ENCODE peak calls at places on chromosome 5, in eight cellular contexts. D, L, P, M, S, O, F and R are unnamed samples.

GRCh38 chr5:96065577-96066385 is 104.1 kb upstream of the ELL2 start:
- DNase-seq in M (no peak), O (peak; percentile 35), L (no peak), P (no peak), D (no peak), S (no peak), F (no peak), R (peak; percentile 8)

GRCh38 chr5:17216974-17217325 is 481 bp upstream of the BASP1 start:
- DNase-seq in S (peak; percentile 70), F (no peak), P (no peak), L (no peak), O (peak; percentile 71), D (no peak), M (no peak), R (no peak)

GRCh38 chr5:42806004-42806700 is 5.5 kb downstream of the SELENOP start:
- DNase-seq in P (no peak), M (no peak), F (no peak), S (no peak), O (no peak), D (no peak), L (no peak), R (no peak)

GRCh38 chr5:135379052-135379654 is 19.9 kb downstream of the MACROH2A1 start:
- DNase-seq in L (no peak), F (no peak), S (no peak), D (no peak), M (no peak), P (no peak), O (no peak), R (no peak)

GRCh38 chr5:162323471-162323870 is 255.9 kb downstream of the GABRG2 start:
- DNase-seq in M (no peak), F (no peak), P (no peak), S (no peak), L (no peak), O (no peak), D (no peak), R (no peak)

GRCh38 chr5:106171132-106171531 is 1499.6 kb downstream of the EFNA5 start:
- DNase-seq in O (no peak), D (no peak), L (no peak), S (no peak), F (no peak), P (no peak), M (no peak), R (no peak)

GRCh38 chr5:123805300-123805699 is 293.3 kb downstream of the CSNK1G3 start:
- DNase-seq in D (no peak), O (no peak), P (no peak), F (no peak), L (no peak), M (no peak), S (no peak), R (no peak)

GRCh38 chr5:88269222-88269771 is 652 bp upstream of the TMEM161B start:
- DNase-seq in M (no peak), S (peak; percentile 18), O (no peak), L (peak; percentile 6), D (no peak), P (peak; percentile 9), F (no peak), R (no peak)

GRCh38 chr5:73938280-73938937 is 312.4 kb downstream of the ARHGEF28 start:
- DNase-seq in F (peak; percentile 33), D (no peak), P (peak; percentile 77), L (no peak), S (peak; percentile 91), M (no peak), O (no peak), R (no peak)

GRCh38 chr5:174767670-174768069 is 43.3 kb downstream of the MSX2 start:
- DNase-seq in M (no peak), D (no peak), P (no peak), S (no peak), F (no peak), L (no peak), O (no peak), R (no peak)

GRCh38 chr5:126535856-126536545 is 59.0 kb downstream of the ALDH7A1 start:
- DNase-seq in M (no peak), S (no peak), F (no peak), O (no peak), L (no peak), D (no peak), P (no peak), R (no peak)

GRCh38 chr5:180494510-180495181 is 467 bp downstream of the CNOT6 start:
- DNase-seq in D (peak; percentile 48), M (peak; percentile 58), P (peak; percentile 15), S (peak; percentile 26), F (no peak), L (peak; percentile 26), O (peak; percentile 39), R (peak; percentile 61)

GRCh38 chr5:180035532-180035931 is 36.0 kb downstream of the RNF130 start:
- DNase-seq in P (no peak), S (no peak), D (no peak), O (no peak), F (no peak), L (no peak), M (no peak), R (no peak)

GRCh38 chr5:95876782-95877181 is 54.3 kb upstream of the GLRX start:
- DNase-seq in D (no peak), F (no peak), P (no peak), S (no peak), M (no peak), L (no peak), O (no peak), R (no peak)

GRCh38 chr5:178564386-178564785 is 25.8 kb downstream of the COL23A1 start:
- DNase-seq in S (no peak), M (no peak), D (no peak), P (no peak), L (no peak), O (no peak), F (no peak), R (no peak)

GRCh38 chr5:78273436-78273835 is 21.1 kb downstream of the AP3B1 start:
- DNase-seq in F (no peak), P (no peak), O (no peak), M (no peak), S (no peak), L (no peak), D (no peak), R (no peak)

GRCh38 chr5:134525687-134526482 is 415 bp downstream of the JADE2 start:
- DNase-seq in L (peak; percentile 44), P (peak; percentile 47), M (peak; percentile 75), F (no peak), D (peak; percentile 73), O (peak; percentile 65), S (peak; percentile 86), R (peak; percentile 52)

GRCh38 chr5:176620333-176620981 is 9.9 kb downstream of the SNCB start:
- DNase-seq in D (no peak), P (no peak), L (no peak), O (no peak), F (no peak), M (no peak), S (peak; percentile 24), R (no peak)

GRCh38 chr5:95113489-95113888 is 171.4 kb downstream of the MCTP1 start:
- DNase-seq in D (no peak), M (no peak), L (no peak), O (no peak), F (no peak), P (no peak), S (peak; percentile 12), R (no peak)

GRCh38 chr5:103489293-103489692 is 73.3 kb downstream of the NUDT12 start:
- DNase-seq in S (no peak), O (no peak), M (no peak), P (no peak), D (no peak), F (no peak), L (no peak), R (no peak)

GRCh38 chr5:62661126-62661525 is 82.5 kb downstream of the LRRC70 start:
- DNase-seq in D (no peak), O (no peak), M (no peak), F (no peak), L (no peak), P (no peak), S (no peak), R (no peak)

GRCh38 chr5:174777116-174777515 is 52.7 kb downstream of the MSX2 start:
- DNase-seq in M (no peak), D (no peak), S (no peak), P (no peak), F (no peak), L (no peak), O (no peak), R (no peak)

GRCh38 chr5:142726188-142726731 is 40.4 kb upstream of the FGF1 start:
- DNase-seq in S (peak; percentile 94), F (no peak), L (no peak), D (no peak), M (no peak), O (no peak), P (no peak), R (no peak)

GRCh38 chr5:159096555-159097460 is 2.9 kb downstream of the EBF1 start:
- DNase-seq in L (no peak), M (no peak), D (peak; percentile 17), P (no peak), O (peak; percentile 38), S (no peak), F (no peak), R (no peak)
- H3K4me1 ChIP-seq in L (peaks cover 34% of the 10 kb centered on the region), M (no peaks in the 10 kb centered on the region), D (peaks cover 3% of the 10 kb centered on the region), P (no peaks in the 10 kb centered on the region), O (peaks cover 18% of the 10 kb centered on the region), S (peaks cover 2% of the 10 kb centered on the region), F (no peaks in the 10 kb centered on the region), R (peaks cover 43% of the 10 kb centered on the region)

DNA sequence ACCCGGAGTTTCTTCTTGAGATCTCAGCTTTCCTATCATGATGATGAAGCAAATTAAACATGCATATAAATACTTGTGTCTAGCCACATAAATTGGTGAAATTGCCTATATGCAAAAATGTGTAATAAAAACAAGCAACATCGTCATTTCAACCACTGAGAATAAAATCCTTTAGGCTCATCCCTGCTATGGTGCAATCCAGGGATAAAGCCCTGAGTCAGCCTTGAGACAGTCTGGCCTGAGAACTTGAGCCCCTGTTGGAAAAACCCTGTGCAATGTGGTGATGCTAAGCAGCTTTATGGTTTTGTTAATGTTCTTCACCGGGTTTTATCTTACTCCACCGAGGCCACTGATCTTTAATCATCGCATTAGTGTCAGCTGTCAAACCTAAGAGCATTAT is 170.5 kb downstream of the DCP2 start:
- DNase-seq in F (no peak), D (no peak), M (no peak), P (no peak), O (no peak), L (no peak), S (peak; percentile 86), R (no peak)
- H3K36me3 ChIP-seq in F (no peaks in the 10 kb centered on the region), D (no peaks in the 10 kb centered on the region), M (no peaks in the 10 kb centered on the region), P (no peaks in the 10 kb centered on the region), O (no peaks in the 10 kb centered on the region), L (no peaks in the 10 kb centered on the region), S (no peaks in the 10 kb centered on the region), R (no peaks in the 10 kb centered on the region)

DNA sequence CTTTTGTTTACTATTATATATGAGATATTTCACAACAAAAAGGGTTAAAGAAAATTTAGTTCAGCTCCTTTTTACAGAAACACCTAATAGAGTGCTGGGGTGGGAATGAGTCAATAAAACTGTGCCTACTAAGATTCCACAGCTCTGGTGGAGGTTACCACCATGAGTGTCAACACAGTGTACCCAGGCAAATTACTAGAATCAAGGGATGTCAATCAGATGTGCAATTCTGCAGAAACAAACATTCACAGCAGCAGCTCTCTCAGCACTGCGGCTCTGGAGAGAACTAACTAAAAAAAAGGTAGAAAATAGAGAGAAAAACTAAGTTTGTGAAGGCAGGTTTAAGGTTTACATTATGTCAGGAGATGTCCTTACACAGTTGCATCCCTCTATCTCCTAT is 1313.0 kb downstream of the MAT2B start:
- DNase-seq in F (no peak), M (no peak), S (no peak), P (no peak), D (no peak), L (no peak), O (no peak), R (no peak)
- H3K4me1 ChIP-seq in F (no peaks in the 10 kb centered on the region), M (no peaks in the 10 kb centered on the region), S (no peaks in the 10 kb centered on the region), P (no peaks in the 10 kb centered on the region), D (no peaks in the 10 kb centered on the region), L (no peaks in the 10 kb centered on the region), O (no peaks in the 10 kb centered on the region), R (no peaks in the 10 kb centered on the region)

GRCh38 chr5:150122536-150123481 is 32.8 kb downstream of the PDGFRB start:
- DNase-seq in O (no peak), M (no peak), S (no peak), P (no peak), D (no peak), L (no peak), F (no peak), R (no peak)
- H3K36me3 ChIP-seq in O (no peaks in the 10 kb centered on the region), M (peaks cover 71% of the 10 kb centered on the region), S (peaks cover 60% of the 10 kb centered on the region), P (no peaks in the 10 kb centered on the region), D (no peaks in the 10 kb centered on the region), L (no peaks in the 10 kb centered on the region), F (no peaks in the 10 kb centered on the region), R (no peaks in the 10 kb centered on the region)